ENCODE peak calls at places on chromosomes 13 and 19, in nine cellular contexts. C, G, V, S, A, T, L, O and B are unnamed samples.

GRCh38 chr13:20182231-20182846 is 10.4 kb downstream of the GJB2 start:
- DNase-seq in C (peak; percentile 32), G (peak; percentile 60), V (no peak), S (no peak), A (peak; percentile 37), T (peak; percentile 66), L (no peak), O (peak; percentile 54), B (no peak)

GRCh38 chr19:14952767-14953166 is 11.5 kb downstream of the OR7C2 start:
- DNase-seq in C (no peak), G (no peak), V (no peak), S (no peak), A (no peak), T (no peak), L (no peak), O (no peak), B (no peak)

GRCh38 chr19:750640-751423 is at the start of gene MISP:
- DNase-seq in C (no peak), G (no peak), V (no peak), S (no peak), A (no peak), T (no peak), L (no peak), O (no peak), B (peak; percentile 88)

GRCh38 chr13:44921931-44922758 is 67.1 kb downstream of the NUFIP1 start:
- DNase-seq in C (peak; percentile 79), G (no peak), V (peak; percentile 91), S (no peak), A (no peak), T (no peak), L (no peak), O (peak; percentile 31), B (no peak)

GRCh38 chr13:51241720-51242119 is 19.5 kb downstream of the FAM124A start:
- DNase-seq in C (no peak), G (no peak), V (no peak), S (no peak), A (no peak), T (no peak), L (no peak), O (no peak), B (no peak)

GRCh38 chr13:113671066-113672001 is 4.3 kb downstream of the GRK1 start:
- DNase-seq in C (no peak), G (no peak), V (peak; percentile 62), S (peak; percentile 14), A (no peak), T (no peak), L (no peak), O (no peak), B (peak; percentile 23)

GRCh38 chr19:45419895-45420294 is 3.8 kb downstream of the ERCC1 start:
- DNase-seq in C (no peak), G (no peak), V (no peak), S (no peak), A (no peak), T (no peak), L (no peak), O (no peak), B (no peak)

GRCh38 chr19:6971366-6971765 is 49.9 kb downstream of the MBD3L2B start:
- DNase-seq in C (no peak), G (no peak), V (no peak), S (no peak), A (no peak), T (no peak), L (no peak), O (peak; percentile 21), B (no peak)

GRCh38 chr13:30364876-30365275 is 57.4 kb upstream of the UBE2L5 start:
- DNase-seq in C (no peak), G (no peak), V (no peak), S (no peak), A (no peak), T (no peak), L (peak; percentile 17), O (no peak), B (no peak)

GRCh38 chr19:41740415-41741243 is 14.7 kb upstream of the CEACAM6 start:
- DNase-seq in C (no peak), G (no peak), V (no peak), S (no peak), A (no peak), T (no peak), L (no peak), O (no peak), B (no peak)

GRCh38 chr19:13301627-13302334 is 151.6 kb downstream of the IER2 start:
- DNase-seq in C (no peak), G (no peak), V (no peak), S (no peak), A (no peak), T (no peak), L (no peak), O (no peak), B (no peak)

GRCh38 chr19:49954933-49955332 is 6.0 kb downstream of the SIGLEC11 start:
- DNase-seq in C (no peak), G (no peak), V (peak; percentile 5), S (no peak), A (no peak), T (no peak), L (peak; percentile 50), O (no peak), B (peak; percentile 8)

GRCh38 chr19:43224855-43225253 is 19.4 kb upstream of the PSG4 start:
- DNase-seq in C (no peak), G (no peak), V (no peak), S (no peak), A (no peak), T (no peak), L (no peak), O (no peak), B (no peak)

GRCh38 chr19:9854282-9854846 is 19.2 kb downstream of the PIN1 start:
- DNase-seq in C (no peak), G (no peak), V (no peak), S (no peak), A (no peak), T (no peak), L (no peak), O (no peak), B (no peak)

GRCh38 chr13:98690348-98691041 is 62.0 kb downstream of the SLC15A1 start:
- DNase-seq in C (no peak), G (no peak), V (no peak), S (no peak), A (no peak), T (no peak), L (no peak), O (no peak), B (no peak)

GRCh38 chr13:50732712-50733111 is 110.8 kb downstream of the DLEU7 start:
- DNase-seq in C (peak; percentile 28), G (no peak), V (no peak), S (no peak), A (no peak), T (no peak), L (no peak), O (no peak), B (no peak)

GRCh38 chr19:43713208-43713607 is 2.7 kb upstream of the IRGC start:
- DNase-seq in C (no peak), G (no peak), V (no peak), S (no peak), A (no peak), T (no peak), L (no peak), O (no peak), B (no peak)

GRCh38 chr13:28531195-28531955 is 36.4 kb upstream of the FLT1 start:
- DNase-seq in C (no peak), G (no peak), V (no peak), S (no peak), A (peak; percentile 33), T (no peak), L (peak; percentile 68), O (no peak), B (no peak)

GRCh38 chr13:49240017-49240416 is 7.7 kb upstream of the CDADC1 start:
- DNase-seq in C (no peak), G (no peak), V (no peak), S (no peak), A (no peak), T (no peak), L (no peak), O (no peak), B (no peak)

GRCh38 chr19:17777840-17778620 is 16.9 kb upstream of the B3GNT3 start:
- DNase-seq in C (no peak), G (peak; percentile 65), V (peak; percentile 73), S (peak; percentile 49), A (peak; percentile 50), T (peak; percentile 97), L (no peak), O (no peak), B (peak; percentile 94)

GRCh38 chr19:40467007-40467565 is 285 bp downstream of the SPTBN4 start:
- DNase-seq in C (no peak), G (no peak), V (peak; percentile 73), S (no peak), A (no peak), T (peak; percentile 32), L (no peak), O (no peak), B (peak; percentile 81)